ENCODE peak calls at places on chromosomes 6 and 20, in six cellular contexts. Y is gastrocnemius medialis, L is psoas muscle, I is pancreas, F is GM06990, Z is lower lobe of right lung. N is an unnamed sample.

GRCh38 chr6:154429711-154430110 is 73.1 kb upstream of the IPCEF1 start:
- DNase-seq in L (no peak), I (no peak), Y (no peak), F (no peak), Z (no peak), N (no peak)

GRCh38 chr6:87504440-87504839 is 31.7 kb downstream of the SLC35A1 start:
- DNase-seq in Y (no peak), L (no peak), I (no peak), F (no peak), Z (no peak), N (no peak)

GRCh38 chr6:168648730-168649129 is 207.7 kb downstream of the SMOC2 start:
- DNase-seq in Y (no peak), I (no peak), F (no peak), L (no peak), Z (no peak), N (no peak)

GRCh38 chr6:18148304-18149025 is 6.4 kb downstream of the TPMT start:
- DNase-seq in I (no peak), F (no peak), Z (no peak), Y (no peak), L (no peak), N (peak)

GRCh38 chr20:57625181-57625958 is 5.1 kb upstream of the ZBP1 start:
- DNase-seq in I (peak), F (no peak), Y (no peak), Z (no peak), L (no peak), N (no peak)

GRCh38 chr20:63066506-63067265 is 59.9 kb upstream of the BHLHE23 start:
- DNase-seq in I (no peak), Z (peak), Y (no peak), F (no peak), L (no peak), N (no peak)

GRCh38 chr6:137160763-137161162 is 12.7 kb downstream of the IL22RA2 start:
- DNase-seq in L (no peak), I (no peak), F (no peak), Z (no peak), Y (no peak), N (no peak)

GRCh38 chr6:157533397-157533814 is 152.4 kb downstream of the ZDHHC14 start:
- DNase-seq in Z (no peak), I (no peak), F (no peak), L (no peak), Y (no peak), N (no peak)

GRCh38 chr6:157761331-157761921 is 61.6 kb upstream of the SNX9 start:
- DNase-seq in I (no peak), L (no peak), F (peak), Z (no peak), Y (no peak), N (no peak)

GRCh38 chr6:42148058-42148457 is 5.6 kb upstream of the C6orf132 start:
- DNase-seq in F (no peak), Y (no peak), I (no peak), Z (no peak), L (no peak), N (no peak)

GRCh38 chr20:10800288-10800687 is 126.5 kb upstream of the JAG1 start:
- DNase-seq in F (no peak), L (no peak), Y (no peak), I (no peak), Z (no peak), N (no peak)

DNA sequence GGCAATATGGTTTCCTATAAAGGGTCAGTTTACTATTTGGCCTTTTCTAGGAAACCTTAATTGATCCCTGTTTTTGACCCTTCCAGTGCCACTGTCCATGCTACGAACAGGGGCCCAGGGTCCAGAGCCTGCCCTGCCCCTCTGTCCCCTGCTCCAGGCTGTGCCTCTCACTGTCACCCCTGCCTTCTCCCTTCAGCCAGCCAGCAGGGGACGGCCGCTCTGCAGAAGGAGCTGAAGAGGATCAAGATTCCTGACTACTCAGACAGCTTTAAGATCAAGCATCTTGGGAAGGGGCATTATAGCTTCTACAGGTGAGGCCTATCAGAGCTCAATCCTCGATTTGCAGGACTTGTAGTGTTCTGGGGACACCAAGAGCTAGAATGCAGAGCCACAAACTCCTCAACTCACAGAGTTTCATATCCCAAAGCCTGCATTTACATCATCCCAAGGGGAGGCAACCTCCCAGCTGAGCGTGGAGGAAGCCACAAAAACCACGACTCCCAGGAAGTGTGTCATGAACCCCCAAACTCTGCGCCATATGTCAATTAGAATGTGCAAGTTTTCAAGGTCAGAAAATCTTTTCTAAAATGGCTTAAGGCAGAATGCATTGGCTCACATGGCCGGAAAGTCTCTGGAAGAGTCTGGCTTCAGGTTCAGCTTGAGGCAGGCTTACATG is 3.6 kb downstream of the BPI start:
- DNase-seq in Y (no peak), L (no peak), I (no peak), F (no peak), Z (no peak), N (no peak)
- TF ChIP-seq CTCF in Y (no peak), L (no peak), I (no peak), F (no peak), Z (no peak), N (no peak)

GRCh38 chr6:121443953-121444590 is 8.6 kb downstream of the GJA1 start:
- DNase-seq in L (no peak), Z (no peak), Y (no peak), F (no peak), I (no peak), N (no peak)
- TF ChIP-seq CTCF in L (no peak), Z (no peak), Y (no peak), F (no peak), I (no peak), N (no peak)

GRCh38 chr6:149316740-149317655 is 514 bp upstream of the TAB2 start:
- DNase-seq in Y (peak), Z (peak), I (peak), L (peak), F (peak), N (peak)
- TF ChIP-seq CTCF in Y (no peak), Z (no peak), I (no peak), L (peak), F (peak), N (peak)

DNA sequence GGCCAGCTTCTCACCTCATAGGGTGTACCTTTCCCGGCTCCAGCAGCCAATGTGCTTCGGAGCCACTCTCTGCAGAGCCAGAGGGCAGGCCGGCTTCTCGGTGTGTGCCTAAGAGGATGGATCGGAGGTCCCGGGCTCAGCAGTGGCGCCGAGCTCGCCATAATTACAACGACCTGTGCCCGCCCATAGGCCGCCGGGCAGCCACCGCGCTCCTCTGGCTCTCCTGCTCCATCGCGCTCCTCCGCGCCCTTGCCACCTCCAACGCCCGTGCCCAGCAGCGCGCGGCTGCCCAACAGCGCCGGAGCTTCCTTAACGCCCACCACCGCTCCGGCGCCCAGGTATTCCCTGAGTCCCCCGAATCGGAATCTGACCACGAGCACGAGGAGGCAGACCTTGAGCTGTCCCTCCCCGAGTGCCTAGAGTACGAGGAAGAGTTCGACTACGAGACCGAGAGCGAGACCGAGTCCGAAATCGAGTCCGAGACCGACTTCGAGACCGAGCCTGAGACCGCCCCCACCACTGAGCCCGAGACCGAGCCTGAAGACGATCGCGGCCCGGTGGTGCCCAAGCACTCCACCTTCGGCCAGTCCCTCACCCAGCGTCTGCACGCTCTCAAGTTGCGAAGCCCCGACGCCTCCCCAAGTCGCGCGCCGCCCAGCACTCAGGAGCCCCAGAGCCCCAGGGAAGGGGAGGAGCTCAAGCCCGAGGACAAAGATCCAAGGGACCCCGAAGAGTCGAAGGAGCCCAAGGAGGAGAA is 10.5 kb downstream of the GNAS-AS1 start:
- DNase-seq in I (no peak), Z (no peak), Y (no peak), L (no peak), F (no peak), N (no peak)
- TF ChIP-seq CTCF in I (no peak), Z (no peak), Y (no peak), L (no peak), F (no peak), N (no peak)

GRCh38 chr6:149823013-149823412 is 41.1 kb downstream of the LRP11 start:
- DNase-seq in L (no peak), Z (no peak), F (no peak), I (no peak), Y (no peak), N (no peak)
- TF ChIP-seq CTCF in L (no peak), Z (no peak), F (peak), I (no peak), Y (no peak), N (peak)

DNA sequence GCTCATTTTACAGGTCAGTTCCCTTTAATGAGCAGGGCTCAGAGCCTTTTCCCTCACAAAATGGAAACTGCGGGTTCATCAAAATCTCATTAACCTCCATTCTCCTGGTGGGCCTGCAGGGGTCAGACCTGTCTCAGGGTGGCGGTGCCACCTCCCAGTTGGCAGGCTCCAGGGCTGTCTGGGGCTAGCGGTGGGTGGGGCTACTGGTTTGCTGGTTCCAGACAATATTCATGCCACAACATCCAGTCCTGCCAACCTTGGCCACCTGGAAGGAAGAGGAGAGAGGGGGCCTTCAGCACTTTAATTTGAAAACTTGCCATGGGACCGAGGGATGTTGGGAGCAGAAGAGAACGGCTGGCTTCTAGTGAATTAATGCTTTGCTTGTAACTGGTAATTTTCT is 41.9 kb upstream of the CTNNBL1 start:
- DNase-seq in Y (no peak), L (no peak), I (peak), F (peak), Z (peak), N (no peak)
- TF ChIP-seq CTCF in Y (no peak), L (peak), I (no peak), F (peak), Z (peak), N (peak)

DNA sequence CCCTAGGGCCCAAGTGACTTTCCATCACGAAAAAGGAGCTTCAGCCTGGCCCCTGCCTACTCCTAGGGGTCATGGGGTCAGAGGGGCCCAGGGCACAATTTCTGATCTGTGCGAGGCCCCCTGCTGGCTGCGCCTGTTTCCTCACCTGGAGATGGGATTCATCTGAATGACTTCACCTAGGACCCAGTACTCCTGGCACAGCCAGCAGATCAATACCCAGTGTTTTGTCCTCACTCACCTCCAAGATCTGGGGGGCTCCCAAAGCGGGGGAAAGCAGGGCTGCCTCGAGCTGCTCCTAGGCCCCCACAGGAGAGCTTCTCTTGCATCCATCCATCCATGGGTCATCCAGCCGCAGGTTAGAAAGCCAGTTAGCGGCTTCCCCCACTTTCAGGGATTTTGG is 33.8 kb downstream of the CD40 start:
- DNase-seq in L (no peak), Z (no peak), Y (no peak), F (no peak), I (no peak), N (no peak)
- TF ChIP-seq CTCF in L (peak), Z (peak), Y (no peak), F (peak), I (no peak), N (peak)

GRCh38 chr20:60718743-60719142 is 533.3 kb upstream of the CDH4 start:
- DNase-seq in I (no peak), F (no peak), Z (no peak), L (no peak), Y (no peak), N (no peak)

GRCh38 chr20:60715172-60715571 is 536.9 kb upstream of the CDH4 start:
- DNase-seq in I (no peak), Z (no peak), L (no peak), Y (no peak), F (no peak), N (no peak)
- TF ChIP-seq CTCF in I (no peak), Z (no peak), L (no peak), Y (no peak), F (no peak), N (no peak)

GRCh38 chr6:104324305-104324704 is 535.4 kb downstream of the HACE1 start:
- DNase-seq in Z (no peak), L (no peak), Y (no peak), F (no peak), I (no peak), N (no peak)

GRCh38 chr6:104322849-104323248 is 536.9 kb downstream of the HACE1 start:
- DNase-seq in I (no peak), F (no peak), Z (no peak), Y (no peak), L (no peak), N (no peak)

GRCh38 chr6:104321301-104321700 is 538.4 kb downstream of the HACE1 start:
- DNase-seq in Z (no peak), L (no peak), I (no peak), F (no peak), Y (no peak), N (no peak)

GRCh38 chr6:104326173-104327001 is 533.3 kb downstream of the HACE1 start:
- DNase-seq in Z (no peak), I (peak), Y (no peak), L (no peak), F (no peak), N (no peak)

DNA sequence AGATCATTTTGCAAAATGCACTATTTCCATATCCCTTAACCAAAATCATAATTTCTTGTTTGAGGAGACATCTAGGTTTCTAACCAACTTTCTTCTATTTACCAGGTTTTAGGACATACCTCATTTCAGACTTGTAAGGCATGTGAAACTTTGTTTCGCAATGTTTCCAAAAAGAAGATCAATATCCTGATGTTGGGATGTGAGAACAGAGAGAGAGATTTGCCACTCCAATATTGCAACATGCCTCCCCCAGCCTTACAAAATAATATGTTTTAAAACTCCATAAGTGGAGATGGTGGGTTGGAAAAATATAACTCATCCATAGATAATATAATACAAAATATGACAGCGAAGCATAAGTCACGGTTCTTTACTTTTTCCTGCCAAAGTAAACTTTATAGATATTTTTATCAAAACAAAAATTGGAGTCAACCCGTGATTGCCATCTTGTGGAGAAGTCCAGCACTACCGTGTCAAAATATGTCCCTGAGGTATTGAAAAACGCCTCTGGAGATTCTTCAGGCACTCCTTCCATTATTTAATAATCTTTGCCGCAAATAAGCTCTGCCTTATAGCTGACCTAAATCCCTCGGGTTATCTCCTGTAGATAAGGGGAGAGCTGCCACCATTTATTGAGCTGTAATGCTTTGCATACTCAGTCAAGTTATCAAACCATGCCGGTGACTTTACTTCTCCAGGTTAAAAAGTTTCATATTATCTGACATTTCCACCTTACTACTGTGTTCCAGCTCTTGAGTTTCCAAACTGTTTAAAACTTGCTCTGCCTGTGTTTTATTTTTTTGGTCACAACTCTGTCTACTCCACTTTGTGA is 534.2 kb downstream of the HACE1 start:
- DNase-seq in F (no peak), Z (no peak), I (peak), L (no peak), Y (no peak), N (no peak)
- TF ChIP-seq CTCF in F (peak), Z (peak), I (peak), L (peak), Y (no peak), N (peak)

N was measured in CD14-positive monocyte.